ENCODE peak calls at places on chromosomes 3 and 15, in ten cellular contexts. Z is MM.1S, O is Panc1, I is OCI-LY7, L is neural progenitor cell, T is stomach, Q is left lung, G is HCT116, C is lung, U is GM23338. M is an unnamed sample.

GRCh38 chr3:129352650-129353588 is 74.2 kb downstream of the HMCES start:
- DNase-seq in Z (no peak), O (no peak), I (no peak), L (no peak), T (no peak), Q (no peak), G (no peak), C (no peak), U (no peak), M (no peak)

GRCh38 chr3:156010829-156011228 is 109.5 kb upstream of the KCNAB1 start:
- DNase-seq in Z (peak), O (no peak), I (no peak), L (peak), T (no peak), Q (no peak), G (peak), C (no peak), U (peak), M (no peak)

GRCh38 chr15:56495050-56495449 is 30.1 kb upstream of the MNS1 start:
- DNase-seq in Z (no peak), O (no peak), I (no peak), L (no peak), T (no peak), Q (no peak), G (no peak), C (no peak), U (no peak), M (no peak)

GRCh38 chr3:158483701-158484100 is 87.3 kb upstream of the MLF1 start:
- DNase-seq in Z (no peak), O (no peak), I (no peak), L (no peak), T (no peak), Q (no peak), G (no peak), C (no peak), U (no peak), M (no peak)

GRCh38 chr15:74011610-74012009 is 17.1 kb downstream of the PML start:
- DNase-seq in Z (no peak), O (no peak), I (no peak), L (no peak), T (peak), Q (no peak), G (no peak), C (peak), U (no peak), M (no peak)

GRCh38 chr3:49357466-49358216 is 512 bp downstream of the GPX1 start:
- DNase-seq in Z (no peak), O (no peak), I (peak), L (peak), T (peak), Q (peak), G (no peak), C (peak), U (peak), M (peak)

GRCh38 chr3:172253200-172253599 is 195.1 kb downstream of the GHSR start:
- DNase-seq in Z (no peak), O (no peak), I (no peak), L (no peak), T (no peak), Q (no peak), G (no peak), C (no peak), U (no peak), M (no peak)

GRCh38 chr15:95590533-95591044 is 739.9 kb upstream of the NR2F2 start:
- DNase-seq in Z (no peak), O (no peak), I (no peak), L (no peak), T (no peak), Q (no peak), G (no peak), C (no peak), U (no peak), M (no peak)

DNA sequence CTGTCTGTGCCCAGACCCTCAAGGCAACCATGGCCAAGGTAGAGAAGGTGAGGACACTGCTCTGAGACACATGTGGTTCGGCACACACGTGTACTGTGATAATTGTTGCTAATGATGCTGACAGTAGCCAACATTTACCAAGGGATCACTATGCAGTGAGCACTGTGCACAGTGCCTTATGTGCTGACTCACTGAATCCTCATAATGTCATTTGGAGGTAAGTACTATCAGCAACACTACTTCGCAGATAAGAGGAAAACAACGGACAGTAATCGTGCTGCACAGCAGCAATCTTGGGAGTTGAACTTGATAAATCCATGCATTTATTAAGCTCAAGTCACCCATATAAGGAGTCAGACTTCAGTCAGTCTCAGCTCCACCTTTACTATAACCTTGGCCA is 943.5 kb downstream of the FHIT start:
- DNase-seq in Z (no peak), O (no peak), I (no peak), L (no peak), T (no peak), Q (no peak), G (no peak), C (no peak), U (no peak), M (no peak)
- H3K27ac ChIP-seq in Z (no peak), O (no peak), I (no peak), L (no peak), T (no peak), Q (no peak), G (no peak), C (no peak), U (no peak), M (no peak)

DNA sequence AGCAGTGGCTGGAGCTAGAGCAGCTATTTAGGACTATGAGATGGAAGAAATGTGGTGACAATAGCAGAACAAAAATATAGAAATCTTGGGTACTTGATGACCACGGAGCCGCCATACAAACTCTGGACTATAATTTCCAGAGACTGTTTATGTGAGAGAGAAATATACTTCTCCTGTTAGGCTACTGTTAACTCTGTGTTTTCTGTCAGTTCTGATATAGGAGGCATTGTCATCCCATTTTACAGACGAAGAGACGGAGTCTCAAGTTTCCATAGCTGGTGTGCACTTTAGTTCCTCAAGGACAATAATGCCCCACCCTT is 22.8 kb upstream of the RFTN1 start:
- DNase-seq in Z (no peak), O (no peak), I (no peak), L (no peak), T (no peak), Q (no peak), G (no peak), C (no peak), U (no peak), M (no peak)
- H3K4me3 ChIP-seq in Z (no peak), O (no peak), I (no peak), L (no peak), T (no peak), Q (no peak), G (no peak), C (no peak), U (no peak), M (no peak)

DNA sequence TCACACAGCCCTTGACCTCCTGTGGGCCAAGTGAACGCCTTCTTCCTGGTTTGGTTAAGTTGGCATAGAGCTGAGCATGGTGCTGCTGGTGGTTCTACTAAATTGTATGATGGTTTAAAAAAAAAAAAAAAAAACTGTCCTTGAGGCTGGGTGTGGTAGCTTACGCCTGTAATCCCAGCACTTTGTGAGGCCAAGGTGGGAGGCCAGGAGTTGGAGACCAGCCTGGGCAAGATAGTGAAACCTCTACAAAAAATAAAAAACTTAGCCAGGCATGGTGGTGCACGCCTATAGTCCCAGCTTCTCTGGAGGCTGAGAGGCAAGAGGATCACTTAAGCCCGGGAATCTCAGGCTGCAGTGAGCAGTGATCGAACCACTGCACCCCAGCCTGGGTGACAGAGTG is 58.9 kb upstream of the FLNB start:
- DNase-seq in Z (no peak), O (no peak), I (no peak), L (no peak), T (no peak), Q (no peak), G (no peak), C (no peak), U (no peak), M (no peak)
- H3K27ac ChIP-seq in Z (no peak), O (peak), I (no peak), L (no peak), T (peak), Q (no peak), G (no peak), C (no peak), U (peak), M (no peak)

DNA sequence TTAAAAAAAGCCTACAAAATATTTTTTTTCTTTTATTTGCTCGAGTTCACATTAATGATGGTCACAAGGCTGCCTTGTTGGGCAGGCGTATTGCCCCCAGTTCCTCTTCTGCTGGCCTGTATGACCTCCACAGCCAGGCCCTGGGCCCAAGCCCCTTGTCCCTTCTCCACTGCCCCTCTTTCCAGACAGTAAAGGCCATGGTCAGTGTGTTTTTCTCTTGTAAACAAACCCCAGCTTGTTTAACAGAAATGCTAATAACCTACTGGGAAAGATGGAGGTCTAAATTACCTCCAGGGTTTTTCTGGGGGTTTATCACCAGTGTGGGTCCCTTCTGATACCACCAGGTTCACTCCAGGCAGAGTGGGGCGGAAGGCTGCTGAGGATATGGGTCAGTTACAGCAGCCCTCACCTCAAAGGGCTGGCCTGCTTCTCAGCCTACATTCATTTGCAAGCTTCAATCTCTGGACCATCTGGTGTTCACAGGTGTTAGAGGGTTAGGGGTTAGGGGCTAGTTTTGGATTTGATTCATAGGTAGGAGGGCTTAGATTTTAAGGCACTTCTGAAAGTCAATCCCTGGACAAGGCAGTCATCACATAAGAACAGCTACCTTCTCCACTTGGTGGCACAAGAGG is 2.0 kb upstream of the MANF start:
- DNase-seq in Z (no peak), O (no peak), I (no peak), L (no peak), T (no peak), Q (no peak), G (no peak), C (no peak), U (no peak), M (no peak)
- H3K4me3 ChIP-seq in Z (peak), O (no peak), I (peak), L (peak), T (no peak), Q (peak), G (peak), C (no peak), U (peak), M (no peak)

DNA sequence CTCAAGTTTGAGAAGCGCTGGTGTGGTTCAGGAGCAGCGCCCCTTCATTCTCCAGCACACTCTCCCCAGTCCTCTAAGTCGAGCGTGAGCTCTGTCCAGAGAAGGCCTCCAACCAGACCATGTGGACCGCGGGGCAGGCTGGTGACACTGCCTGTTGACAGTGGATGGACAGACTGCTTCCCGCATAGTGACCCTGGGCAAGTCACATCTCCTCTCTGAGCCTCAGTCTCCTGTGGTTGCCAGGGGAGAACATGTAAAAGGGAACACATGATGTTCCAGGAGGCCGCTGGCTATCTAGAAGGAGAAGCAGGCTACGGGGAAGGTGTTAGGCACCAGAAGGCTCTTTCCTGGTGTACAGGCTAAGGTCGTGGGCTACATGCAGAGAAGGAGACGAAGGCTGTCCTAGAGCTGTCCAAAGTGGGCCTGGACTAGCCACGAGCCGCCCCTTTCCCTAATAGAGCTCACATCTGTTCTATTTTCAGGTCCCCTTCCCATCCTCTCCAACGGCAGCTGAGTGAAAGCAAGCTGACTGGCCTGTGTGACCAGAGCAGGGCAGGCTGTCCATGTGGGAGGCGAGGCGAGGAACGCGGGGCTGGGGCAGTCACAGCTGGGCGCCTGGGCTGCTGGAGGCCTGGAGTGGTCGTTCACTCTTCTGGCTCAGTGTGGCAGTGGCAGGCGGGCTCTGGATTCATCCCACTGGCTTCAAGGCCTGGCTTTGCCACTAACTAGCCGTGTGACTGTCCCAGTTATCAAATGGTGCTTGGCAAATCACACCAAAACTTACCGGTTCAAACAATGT is 11.1 kb downstream of the ISG20 start:
- DNase-seq in Z (no peak), O (no peak), I (no peak), L (no peak), T (no peak), Q (no peak), G (no peak), C (peak), U (no peak), M (no peak)
- H3K27ac ChIP-seq in Z (no peak), O (no peak), I (no peak), L (no peak), T (peak), Q (peak), G (peak), C (peak), U (no peak), M (peak)

GRCh38 chr15:69665641-69666091 is 213.0 kb downstream of the RPLP1 start:
- DNase-seq in Z (no peak), O (no peak), I (no peak), L (peak), T (no peak), Q (no peak), G (no peak), C (no peak), U (no peak), M (no peak)

GRCh38 chr15:69668049-69668705 is 215.6 kb downstream of the RPLP1 start:
- DNase-seq in Z (peak), O (no peak), I (peak), L (no peak), T (no peak), Q (no peak), G (no peak), C (no peak), U (no peak), M (no peak)

GRCh38 chr15:69666921-69667811 is 214.5 kb downstream of the RPLP1 start:
- DNase-seq in Z (peak), O (no peak), I (peak), L (no peak), T (no peak), Q (peak), G (no peak), C (no peak), U (no peak), M (no peak)

GRCh38 chr15:69666441-69666882 is 213.8 kb downstream of the RPLP1 start:
- DNase-seq in Z (no peak), O (no peak), I (no peak), L (no peak), T (no peak), Q (no peak), G (no peak), C (no peak), U (no peak), M (no peak)

GRCh38 chr15:69668963-69669362 is 216.3 kb downstream of the RPLP1 start:
- DNase-seq in Z (peak), O (no peak), I (no peak), L (no peak), T (peak), Q (no peak), G (no peak), C (no peak), U (no peak), M (no peak)
- H3K4me3 ChIP-seq in Z (no peak), O (no peak), I (no peak), L (no peak), T (no peak), Q (no peak), G (no peak), C (no peak), U (no peak), M (no peak)

GRCh38 chr3:10026084-10026890 is at the start of gene FANCD2:
- DNase-seq in Z (peak), O (no peak), I (peak), L (peak), T (peak), Q (peak), G (peak), C (peak), U (peak), M (peak)
- H3K27ac ChIP-seq in Z (peak), O (peak), I (peak), L (peak), T (peak), Q (peak), G (peak), C (peak), U (peak), M (peak)

GRCh38 chr15:62570405-62570783 is 405.3 kb upstream of the C2CD4B start:
- DNase-seq in Z (no peak), O (no peak), I (no peak), L (no peak), T (no peak), Q (no peak), G (no peak), C (no peak), U (no peak), M (no peak)
- H3K4me3 ChIP-seq in Z (no peak), O (no peak), I (no peak), L (no peak), T (no peak), Q (no peak), G (no peak), C (no peak), U (no peak), M (no peak)

M was measured in AG04450.